ENCODE peak calls at places on chromosomes 2 and 18, in five cellular contexts. One of them, this sample, is unnamed.
A peak's percentile ranks its signal among the peaks of the same experiment; 100 is the strongest.

GRCh38 chr2:27501042-27501441 is 4.4 kb downstream of the GCKR start:
- DNase-seq in A549: no peak
- DNase-seq in K562: no peak
- DNase-seq in HepG2: no peak
- DNase-seq in H1: no peak
- DNase-seq in this sample: no peak

GRCh38 chr2:219032051-219032745 is 9.1 kb downstream of the CFAP65 start:
- DNase-seq in A549: no peak
- DNase-seq in K562: no peak
- DNase-seq in HepG2: no peak
- DNase-seq in H1: no peak
- DNase-seq in this sample: no peak

GRCh38 chr2:235498556-235499305 is 4.9 kb downstream of the AGAP1 start:
- DNase-seq in A549: peak; percentile 44
- DNase-seq in K562: no peak
- DNase-seq in HepG2: no peak
- DNase-seq in H1: no peak
- DNase-seq in this sample: no peak

GRCh38 chr2:100983684-100984310 is 18.3 kb upstream of the RPL31 start:
- DNase-seq in A549: no peak
- DNase-seq in K562: no peak
- DNase-seq in HepG2: no peak
- DNase-seq in H1: no peak
- DNase-seq in this sample: no peak

GRCh38 chr2:210859314-210859713 is 302.9 kb downstream of the CPS1 start:
- DNase-seq in A549: no peak
- DNase-seq in K562: no peak
- DNase-seq in HepG2: no peak
- DNase-seq in H1: no peak
- DNase-seq in this sample: no peak

GRCh38 chr2:158969162-158969716 is 799 bp downstream of the TANC1 start:
- DNase-seq in A549: no peak
- DNase-seq in K562: no peak
- DNase-seq in HepG2: no peak
- DNase-seq in H1: peak; percentile 68
- DNase-seq in this sample: no peak

GRCh38 chr2:226831266-226831665 is 4.6 kb upstream of the RHBDD1 start:
- DNase-seq in A549: no peak
- DNase-seq in K562: no peak
- DNase-seq in HepG2: no peak
- DNase-seq in H1: no peak
- DNase-seq in this sample: no peak

GRCh38 chr2:148552675-148553331 is 91.7 kb upstream of the EPC2 start:
- DNase-seq in A549: no peak
- DNase-seq in K562: no peak
- DNase-seq in HepG2: no peak
- DNase-seq in H1: no peak
- DNase-seq in this sample: peak; percentile 22

GRCh38 chr2:71803398-71803797 is 344.3 kb downstream of the CYP26B1 start:
- DNase-seq in A549: no peak
- DNase-seq in K562: no peak
- DNase-seq in HepG2: no peak
- DNase-seq in H1: no peak
- DNase-seq in this sample: no peak

GRCh38 chr2:143415571-143415970 is 286.4 kb downstream of the ARHGAP15 start:
- DNase-seq in A549: no peak
- DNase-seq in K562: no peak
- DNase-seq in HepG2: no peak
- DNase-seq in H1: no peak
- DNase-seq in this sample: no peak

DNA sequence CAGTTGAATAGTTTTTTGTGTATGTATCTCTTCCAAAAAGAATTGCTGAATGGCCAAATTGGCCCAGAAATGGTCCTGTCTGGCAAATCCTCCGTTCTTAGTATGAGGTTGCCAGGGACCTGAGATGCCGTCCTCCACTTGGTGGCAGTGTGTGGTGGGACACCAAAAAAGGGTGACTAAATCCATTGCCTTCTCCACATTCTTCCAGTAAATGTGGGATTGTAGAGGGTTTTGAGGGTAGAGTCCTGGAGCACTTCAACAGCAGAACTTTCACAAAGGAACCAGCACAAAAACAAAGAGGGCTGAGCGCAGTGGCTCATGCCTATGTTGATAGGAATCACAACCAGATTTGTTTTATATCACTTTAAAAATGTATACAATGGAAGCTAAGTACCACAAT is 199.9 kb downstream of the BCL2 start:
- DNase-seq in A549: peak; percentile 11
- DNase-seq in K562: no peak
- DNase-seq in HepG2: peak; percentile 6
- DNase-seq in H1: no peak
- DNase-seq in this sample: peak; percentile 8
- TF ChIP-seq MAFK in A549: peak; percentile 50
- TF ChIP-seq MAFK in K562: no peak
- TF ChIP-seq MAFK in HepG2: no peak
- TF ChIP-seq MAFK in H1: no peak
- TF ChIP-seq MAFK in this sample: no peak

GRCh38 chr2:150138587-150138986 is 348.9 kb downstream of the RND3 start:
- DNase-seq in A549: no peak
- DNase-seq in K562: no peak
- DNase-seq in HepG2: no peak
- DNase-seq in H1: no peak
- DNase-seq in this sample: no peak
- TF ChIP-seq MAFK in A549: no peak
- TF ChIP-seq MAFK in K562: no peak
- TF ChIP-seq MAFK in HepG2: no peak
- TF ChIP-seq MAFK in H1: no peak
- TF ChIP-seq MAFK in this sample: no peak

GRCh38 chr2:178193823-178194599 is at the start of gene OSBPL6:
- DNase-seq in A549: peak; percentile 82
- DNase-seq in K562: peak; percentile 95
- DNase-seq in HepG2: peak; percentile 28
- DNase-seq in H1: peak; percentile 76
- DNase-seq in this sample: peak; percentile 82
- TF ChIP-seq MAFK in A549: no peak
- TF ChIP-seq MAFK in K562: no peak
- TF ChIP-seq MAFK in HepG2: no peak
- TF ChIP-seq MAFK in H1: no peak
- TF ChIP-seq MAFK in this sample: no peak

GRCh38 chr2:179266271-179266670 is 1.6 kb upstream of the SESTD1 start:
- DNase-seq in A549: no peak
- DNase-seq in K562: no peak
- DNase-seq in HepG2: no peak
- DNase-seq in H1: no peak
- DNase-seq in this sample: no peak

GRCh38 chr2:179265082-179265575 is 497 bp upstream of the SESTD1 start:
- DNase-seq in A549: no peak
- DNase-seq in K562: no peak
- DNase-seq in HepG2: no peak
- DNase-seq in H1: no peak
- DNase-seq in this sample: peak; percentile 66

GRCh38 chr2:179263460-179264237 is 983 bp downstream of the SESTD1 start:
- DNase-seq in A549: peak; percentile 41
- DNase-seq in K562: peak; percentile 18
- DNase-seq in HepG2: peak; percentile 72
- DNase-seq in H1: peak; percentile 59
- DNase-seq in this sample: peak; percentile 57

GRCh38 chr2:179263015-179263414 is 1.6 kb downstream of the SESTD1 start:
- DNase-seq in A549: peak; percentile 9
- DNase-seq in K562: no peak
- DNase-seq in HepG2: peak; percentile 77
- DNase-seq in H1: no peak
- DNase-seq in this sample: peak; percentile 74

GRCh38 chr2:179264238-179265081 is at the start of gene SESTD1:
- DNase-seq in A549: peak; percentile 53
- DNase-seq in K562: peak; percentile 68
- DNase-seq in HepG2: peak; percentile 68
- DNase-seq in H1: peak; percentile 88
- DNase-seq in this sample: peak; percentile 7
- TF ChIP-seq MAFK in A549: no peak
- TF ChIP-seq MAFK in K562: no peak
- TF ChIP-seq MAFK in HepG2: no peak
- TF ChIP-seq MAFK in H1: no peak
- TF ChIP-seq MAFK in this sample: no peak

DNA sequence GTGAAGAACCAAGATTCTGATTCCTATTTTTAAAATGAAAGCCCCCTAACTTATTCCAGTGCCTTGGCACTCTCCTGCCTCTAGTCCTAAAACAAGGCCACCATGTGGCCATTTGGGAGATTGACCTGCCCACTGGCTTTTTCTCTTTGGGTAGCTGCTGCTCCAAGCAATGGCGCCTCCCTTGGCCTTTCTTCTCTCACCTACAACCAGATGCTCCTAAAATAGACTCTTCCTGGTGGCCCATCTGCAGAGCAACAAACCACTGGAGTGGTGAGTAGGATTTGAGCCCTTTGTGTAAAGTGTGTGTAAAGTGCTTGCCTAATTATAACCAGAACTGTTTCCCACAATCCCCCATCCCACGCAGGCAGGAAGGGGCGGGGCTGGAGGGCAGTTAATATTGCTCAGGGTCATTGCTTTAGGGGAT is 114.2 kb downstream of the FHOD3 start:
- DNase-seq in A549: peak; percentile 42
- DNase-seq in K562: peak; percentile 46
- DNase-seq in HepG2: peak; percentile 21
- DNase-seq in H1: peak; percentile 70
- DNase-seq in this sample: peak; percentile 19
- TF ChIP-seq MAFK in A549: no peak
- TF ChIP-seq MAFK in K562: no peak
- TF ChIP-seq MAFK in HepG2: no peak
- TF ChIP-seq MAFK in H1: no peak
- TF ChIP-seq MAFK in this sample: no peak

GRCh38 chr2:88517759-88518201 is 65.3 kb upstream of the FOXI3 start:
- DNase-seq in A549: no peak
- DNase-seq in K562: no peak
- DNase-seq in HepG2: no peak
- DNase-seq in H1: no peak
- DNase-seq in this sample: no peak
- TF ChIP-seq MAFK in A549: no peak
- TF ChIP-seq MAFK in K562: no peak
- TF ChIP-seq MAFK in HepG2: no peak
- TF ChIP-seq MAFK in H1: no peak
- TF ChIP-seq MAFK in this sample: no peak

DNA sequence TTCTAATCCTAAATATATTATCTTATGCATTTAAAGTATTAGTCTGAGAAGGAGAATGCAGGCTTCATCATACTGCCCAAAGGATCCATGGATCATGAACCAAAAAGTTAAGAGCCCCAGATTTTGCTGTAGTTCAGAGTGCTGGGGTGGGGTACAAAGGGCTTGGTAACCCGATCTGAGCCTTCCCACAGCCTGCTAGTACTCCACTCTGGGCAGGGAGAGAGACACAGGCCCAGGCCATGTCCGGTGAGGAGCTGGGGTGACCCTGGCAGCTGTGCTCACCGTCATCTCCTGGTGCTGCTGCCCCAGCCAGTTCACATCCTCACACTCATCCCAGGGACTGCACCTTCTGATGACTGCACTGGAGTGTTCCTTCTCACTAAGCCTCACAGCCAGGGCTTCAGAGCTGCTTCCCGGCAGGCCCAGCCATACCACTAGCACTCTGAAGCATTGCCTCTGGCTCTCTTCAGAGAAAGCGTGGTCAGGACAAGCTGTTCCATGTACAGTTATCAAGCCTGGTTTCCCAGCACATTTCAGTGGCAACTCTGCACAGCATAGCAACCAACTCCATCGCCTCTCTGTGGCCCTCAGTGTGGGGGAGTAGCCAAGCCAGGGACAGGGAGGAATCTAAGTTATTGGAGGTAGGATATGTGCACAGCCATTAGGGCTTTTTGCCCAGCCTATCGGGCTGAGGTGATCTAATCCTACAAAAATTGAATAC is 189.0 kb upstream of the CTAGE1 start:
- DNase-seq in A549: no peak
- DNase-seq in K562: no peak
- DNase-seq in HepG2: no peak
- DNase-seq in H1: no peak
- DNase-seq in this sample: peak; percentile 54
- TF ChIP-seq MAFK in A549: no peak
- TF ChIP-seq MAFK in K562: no peak
- TF ChIP-seq MAFK in HepG2: no peak
- TF ChIP-seq MAFK in H1: no peak
- TF ChIP-seq MAFK in this sample: no peak

This sample was measured in IMR-90.